ENCODE peak calls at places on chromosome 5, in eight cellular contexts. I is gastrocnemius medialis, D is AG09319, R is fibroblast of pulmonary artery, Q is foreskin fibroblast, L is BJ, M is PC-9, P is keratinocyte. J is an unnamed sample.

GRCh38 chr5:14900661-14901461 is 29.3 kb upstream of the ANKH start:
- DNase-seq in I (peak), D (peak), R (peak), Q (peak), L (peak), M (peak), P (no peak), J (peak)

GRCh38 chr5:60209146-60209840 is 315.8 kb upstream of the PDE4D start:
- DNase-seq in I (no peak), D (no peak), R (peak), Q (no peak), L (no peak), M (no peak), P (no peak), J (no peak)

GRCh38 chr5:126099077-126099476 is 324.1 kb upstream of the GRAMD2B start:
- DNase-seq in I (no peak), D (no peak), R (no peak), Q (peak), L (no peak), M (no peak), P (no peak), J (no peak)

GRCh38 chr5:106610041-106610440 is 1060.7 kb downstream of the EFNA5 start:
- DNase-seq in I (no peak), D (no peak), R (no peak), Q (peak), L (no peak), M (no peak), P (no peak), J (no peak)

GRCh38 chr5:3324421-3325101 is 271.1 kb upstream of the IRX1 start:
- DNase-seq in I (no peak), D (no peak), R (no peak), Q (no peak), L (no peak), M (no peak), P (no peak), J (no peak)

GRCh38 chr5:15023846-15024245 is 152.3 kb upstream of the ANKH start:
- DNase-seq in I (no peak), D (no peak), R (no peak), Q (no peak), L (no peak), M (no peak), P (no peak), J (peak)

GRCh38 chr5:127519527-127519926 is 2.1 kb downstream of the PRRC1 start:
- DNase-seq in I (no peak), D (no peak), R (peak), Q (peak), L (no peak), M (no peak), P (no peak), J (no peak)

GRCh38 chr5:321233-321725 is at the start of gene AHRR:
- DNase-seq in I (no peak), D (peak), R (peak), Q (peak), L (no peak), M (no peak), P (no peak), J (peak)

GRCh38 chr5:24547127-24547526 is 97.7 kb downstream of the CDH10 start:
- DNase-seq in I (no peak), D (no peak), R (no peak), Q (no peak), L (no peak), M (no peak), P (no peak), J (no peak)

GRCh38 chr5:139180850-139181785 is 17.1 kb downstream of the SIL1 start:
- DNase-seq in I (no peak), D (peak), R (peak), Q (peak), L (no peak), M (no peak), P (no peak), J (no peak)

GRCh38 chr5:29995154-29995553 is 1198.3 kb upstream of the CDH6 start:
- DNase-seq in I (no peak), D (no peak), R (no peak), Q (no peak), L (no peak), M (no peak), P (no peak), J (no peak)

GRCh38 chr5:141514330-141515111 is 25.6 kb downstream of the PCDHGC5 start:
- DNase-seq in I (peak), D (peak), R (peak), Q (peak), L (peak), M (no peak), P (peak), J (peak)

GRCh38 chr5:96870094-96871021 is 5.9 kb upstream of the ERAP2 start:
- DNase-seq in I (no peak), D (no peak), R (no peak), Q (no peak), L (no peak), M (no peak), P (no peak), J (no peak)

GRCh38 chr5:150137997-150138396 is 17.6 kb downstream of the PDGFRB start:
- DNase-seq in I (no peak), D (no peak), R (peak), Q (peak), L (no peak), M (no peak), P (no peak), J (no peak)

GRCh38 chr5:135214897-135215616 is 181.0 kb upstream of the PITX1 start:
- DNase-seq in I (no peak), D (no peak), R (peak), Q (peak), L (no peak), M (no peak), P (no peak), J (no peak)

GRCh38 chr5:138573949-138574670 is 1.1 kb downstream of the HSPA9 start:
- DNase-seq in I (no peak), D (no peak), R (no peak), Q (no peak), L (no peak), M (no peak), P (no peak), J (peak)

GRCh38 chr5:180169246-180170110 is 39.5 kb downstream of the RASGEF1C start:
- DNase-seq in I (no peak), D (no peak), R (no peak), Q (no peak), L (no peak), M (no peak), P (no peak), J (no peak)

GRCh38 chr5:179307006-179307800 is 38.1 kb downstream of the ADAMTS2 start:
- DNase-seq in I (peak), D (no peak), R (no peak), Q (no peak), L (no peak), M (no peak), P (no peak), J (peak)

GRCh38 chr5:40033411-40033810 is 608.6 kb upstream of the DAB2 start:
- DNase-seq in I (no peak), D (no peak), R (no peak), Q (no peak), L (no peak), M (no peak), P (no peak), J (no peak)

GRCh38 chr5:9062873-9063272 is 483.0 kb downstream of the SEMA5A start:
- DNase-seq in I (no peak), D (no peak), R (no peak), Q (no peak), L (no peak), M (no peak), P (no peak), J (no peak)

GRCh38 chr5:109868737-109869136 is 179.0 kb downstream of the MAN2A1 start:
- DNase-seq in I (no peak), D (no peak), R (peak), Q (peak), L (no peak), M (no peak), P (no peak), J (no peak)

GRCh38 chr5:144169904-144170275 is 569 bp downstream of the YIPF5 start:
- DNase-seq in I (no peak), D (no peak), R (no peak), Q (no peak), L (no peak), M (no peak), P (no peak), J (no peak)

GRCh38 chr5:179805529-179806249 is 977 bp downstream of the MGAT4B start:
- DNase-seq in I (peak), D (no peak), R (no peak), Q (peak), L (no peak), M (no peak), P (no peak), J (no peak)

GRCh38 chr5:176738851-176739250 is 71.5 kb upstream of the UNC5A start:
- DNase-seq in I (no peak), D (no peak), R (no peak), Q (no peak), L (no peak), M (no peak), P (no peak), J (no peak)

GRCh38 chr5:107917983-107918382 is 247.2 kb upstream of the EFNA5 start:
- DNase-seq in I (no peak), D (no peak), R (no peak), Q (peak), L (no peak), M (no peak), P (no peak), J (no peak)

GRCh38 chr5:2902186-2902585 is 150.7 kb upstream of the IRX2 start:
- DNase-seq in I (no peak), D (no peak), R (no peak), Q (no peak), L (no peak), M (no peak), P (no peak), J (no peak)

GRCh38 chr5:132315529-132316067 is 21.4 kb downstream of the SLC22A4 start:
- DNase-seq in I (no peak), D (no peak), R (no peak), Q (no peak), L (no peak), M (no peak), P (no peak), J (no peak)

GRCh38 chr5:108953940-108954339 is 206.2 kb downstream of the FER start:
- DNase-seq in I (no peak), D (no peak), R (no peak), Q (no peak), L (no peak), M (no peak), P (no peak), J (no peak)

GRCh38 chr5:154970759-154971158 is 29.9 kb downstream of the MRPL22 start:
- DNase-seq in I (no peak), D (no peak), R (peak), Q (peak), L (no peak), M (no peak), P (no peak), J (peak)

GRCh38 chr5:65992630-65993029 is 66.3 kb downstream of the ERBIN start:
- DNase-seq in I (no peak), D (no peak), R (no peak), Q (no peak), L (no peak), M (no peak), P (no peak), J (no peak)

GRCh38 chr5:108061941-108062340 is 320.0 kb downstream of the FBXL17 start:
- DNase-seq in I (no peak), D (no peak), R (peak), Q (peak), L (no peak), M (no peak), P (no peak), J (no peak)

GRCh38 chr5:155004138-155004744 is 9.3 kb upstream of the KIF4B start:
- DNase-seq in I (no peak), D (no peak), R (peak), Q (peak), L (no peak), M (no peak), P (no peak), J (no peak)

GRCh38 chr5:131530706-131531331 is 104.2 kb downstream of the RAPGEF6 start:
- DNase-seq in I (no peak), D (no peak), R (no peak), Q (no peak), L (no peak), M (no peak), P (no peak), J (no peak)

GRCh38 chr5:171149333-171149732 is 159.7 kb upstream of the TLX3 start:
- DNase-seq in I (no peak), D (no peak), R (no peak), Q (no peak), L (no peak), M (no peak), P (no peak), J (no peak)

GRCh38 chr5:75567710-75568109 is 43.5 kb upstream of the ANKDD1B start:
- DNase-seq in I (no peak), D (no peak), R (peak), Q (peak), L (no peak), M (no peak), P (no peak), J (peak)

GRCh38 chr5:61966991-61967390 is 339.0 kb upstream of the KIF2A start:
- DNase-seq in I (no peak), D (no peak), R (no peak), Q (peak), L (no peak), M (no peak), P (no peak), J (no peak)

GRCh38 chr5:142360607-142361120 is 35.8 kb upstream of the SPRY4 start:
- DNase-seq in I (no peak), D (no peak), R (peak), Q (peak), L (no peak), M (peak), P (no peak), J (peak)

GRCh38 chr5:15463231-15463630 is 36.7 kb upstream of the FBXL7 start:
- DNase-seq in I (no peak), D (no peak), R (peak), Q (peak), L (no peak), M (no peak), P (no peak), J (peak)

GRCh38 chr5:180069589-180070247 is 1.8 kb downstream of the RNF130 start:
- DNase-seq in I (peak), D (no peak), R (no peak), Q (no peak), L (no peak), M (no peak), P (no peak), J (no peak)

GRCh38 chr5:88536146-88536545 is 267.5 kb upstream of the TMEM161B start:
- DNase-seq in I (no peak), D (no peak), R (no peak), Q (no peak), L (no peak), M (no peak), P (no peak), J (no peak)

GRCh38 chr5:130287438-130287837 is 383.2 kb downstream of the CHSY3 start:
- DNase-seq in I (no peak), D (no peak), R (no peak), Q (no peak), L (no peak), M (no peak), P (no peak), J (no peak)
- TF ChIP-seq CTCF in I (no peak), D (no peak), R (no peak), Q (no peak), L (no peak), M (no peak), P (no peak), J (no peak)

GRCh38 chr5:151248651-151249050 is 4.3 kb upstream of the GM2A start:
- DNase-seq in I (no peak), D (no peak), R (no peak), Q (no peak), L (no peak), M (no peak), P (no peak), J (no peak)

GRCh38 chr5:151251001-151251551 is 1.9 kb upstream of the GM2A start:
- DNase-seq in I (no peak), D (no peak), R (no peak), Q (no peak), L (no peak), M (no peak), P (no peak), J (no peak)

GRCh38 chr5:151251621-151252020 is 1.4 kb upstream of the GM2A start:
- DNase-seq in I (no peak), D (no peak), R (no peak), Q (no peak), L (no peak), M (no peak), P (no peak), J (no peak)

GRCh38 chr5:151250346-151251000 is 2.5 kb upstream of the GM2A start:
- DNase-seq in I (no peak), D (no peak), R (no peak), Q (no peak), L (no peak), M (no peak), P (no peak), J (no peak)

DNA sequence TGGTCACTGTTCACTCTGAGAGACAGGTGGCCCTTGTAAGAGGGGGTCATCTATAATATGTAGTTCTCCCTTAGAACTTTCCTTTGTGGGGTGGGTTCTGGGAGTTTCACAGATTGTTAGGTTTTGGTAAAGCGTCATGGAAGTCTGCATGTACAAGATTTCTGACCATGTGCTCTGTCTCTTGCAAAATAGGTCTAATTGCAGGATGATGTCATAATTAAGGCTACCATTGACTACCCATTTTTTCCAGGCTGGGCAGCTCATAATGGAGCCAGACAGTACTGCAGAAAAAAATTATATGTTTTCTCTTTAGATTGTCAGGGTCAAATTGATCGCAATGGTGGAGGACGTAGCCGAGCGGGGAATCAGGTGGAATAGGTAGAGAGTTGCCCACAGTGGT is 3.7 kb upstream of the GM2A start:
- DNase-seq in I (no peak), D (no peak), R (no peak), Q (peak), L (no peak), M (no peak), P (no peak), J (no peak)
- TF ChIP-seq CTCF in I (no peak), D (no peak), R (no peak), Q (no peak), L (no peak), M (no peak), P (no peak), J (no peak)

DNA sequence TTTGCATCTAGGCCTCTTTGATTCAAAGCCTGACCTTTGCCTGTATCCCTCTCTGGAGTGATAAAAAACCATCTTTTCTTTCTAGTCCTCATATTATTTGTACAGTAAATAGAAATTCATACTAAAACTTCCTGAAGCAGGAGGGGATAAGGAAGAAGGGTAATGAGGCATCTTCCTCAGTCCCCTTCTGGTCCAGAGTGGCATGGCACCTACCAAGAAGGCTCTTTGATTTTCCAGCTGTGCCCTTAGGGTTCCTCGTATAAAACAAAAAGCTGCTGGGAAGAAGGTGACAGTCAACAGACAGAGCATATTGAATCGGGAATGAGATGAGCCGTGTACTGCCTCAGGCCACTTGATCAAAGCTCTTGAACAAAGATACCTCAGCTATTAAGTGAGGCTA is 71.9 kb upstream of the SPDL1 start:
- DNase-seq in I (no peak), D (no peak), R (no peak), Q (no peak), L (no peak), M (no peak), P (no peak), J (no peak)
- TF ChIP-seq CTCF in I (no peak), D (no peak), R (peak), Q (no peak), L (peak), M (no peak), P (no peak), J (peak)

GRCh38 chr5:92364986-92365550 is 982.0 kb upstream of the ARRDC3 start:
- DNase-seq in I (no peak), D (peak), R (peak), Q (peak), L (peak), M (no peak), P (no peak), J (no peak)
- TF ChIP-seq CTCF in I (no peak), D (no peak), R (no peak), Q (no peak), L (no peak), M (no peak), P (no peak), J (no peak)